ENCODE peak calls at places on chromosomes 5 and 9, in nine cellular contexts. R, P, N, Z, A, V, W, E and Y are unnamed samples.

GRCh38 chr9:77131411-77131810 is 45.9 kb upstream of the VPS13A start:
- DNase-seq in R (no peak), P (no peak), N (no peak), Z (no peak), A (no peak), V (no peak), W (no peak), E (no peak), Y (no peak)

GRCh38 chr9:95626885-95627558 is 110.3 kb upstream of the PTCH1 start:
- DNase-seq in R (no peak), P (no peak), N (no peak), Z (peak), A (no peak), V (no peak), W (no peak), E (no peak), Y (no peak)

GRCh38 chr5:54249210-54250028 is 61.0 kb downstream of the ARL15 start:
- DNase-seq in R (no peak), P (no peak), N (no peak), Z (peak), A (peak), V (peak), W (no peak), E (peak), Y (no peak)

GRCh38 chr5:171478946-171479775 is 59.7 kb downstream of the FGF18 start:
- DNase-seq in R (no peak), P (no peak), N (no peak), Z (no peak), A (no peak), V (no peak), W (no peak), E (no peak), Y (no peak)

GRCh38 chr5:172523146-172523745 is 68.9 kb upstream of the SH3PXD2B start:
- DNase-seq in R (no peak), P (no peak), N (no peak), Z (no peak), A (no peak), V (no peak), W (no peak), E (no peak), Y (no peak)

GRCh38 chr5:68214472-68215207 is 916 bp upstream of the PIK3R1 start:
- DNase-seq in R (no peak), P (no peak), N (no peak), Z (no peak), A (no peak), V (no peak), W (peak), E (peak), Y (no peak)

GRCh38 chr5:129120158-129120581 is 25.6 kb downstream of the ISOC1 start:
- DNase-seq in R (no peak), P (no peak), N (no peak), Z (no peak), A (no peak), V (no peak), W (no peak), E (no peak), Y (no peak)

GRCh38 chr9:128910906-128911305 is 9.9 kb upstream of the PHYHD1 start:
- DNase-seq in R (no peak), P (no peak), N (no peak), Z (no peak), A (no peak), V (no peak), W (no peak), E (no peak), Y (no peak)

GRCh38 chr9:23621166-23621565 is 204.9 kb downstream of the ELAVL2 start:
- DNase-seq in R (no peak), P (no peak), N (no peak), Z (no peak), A (no peak), V (peak), W (no peak), E (peak), Y (no peak)

GRCh38 chr5:65808818-65809217 is 86.8 kb downstream of the NLN start:
- DNase-seq in R (no peak), P (no peak), N (no peak), Z (no peak), A (peak), V (no peak), W (no peak), E (peak), Y (no peak)

GRCh38 chr9:72445291-72446000 is 76.0 kb upstream of the TMC1 start:
- DNase-seq in R (no peak), P (no peak), N (no peak), Z (no peak), A (no peak), V (no peak), W (no peak), E (no peak), Y (no peak)

GRCh38 chr9:18638448-18639249 is 164.7 kb downstream of the ADAMTSL1 start:
- DNase-seq in R (no peak), P (peak), N (no peak), Z (no peak), A (no peak), V (no peak), W (no peak), E (no peak), Y (no peak)

GRCh38 chr9:118446962-118447490 is 742.8 kb downstream of the TLR4 start:
- DNase-seq in R (no peak), P (no peak), N (no peak), Z (no peak), A (no peak), V (no peak), W (no peak), E (no peak), Y (no peak)

GRCh38 chr9:71761938-71762353 is 6.4 kb downstream of the CEMIP2 start:
- DNase-seq in R (no peak), P (no peak), N (no peak), Z (no peak), A (no peak), V (no peak), W (no peak), E (no peak), Y (no peak)

GRCh38 chr5:160363122-160363521 is 7.3 kb downstream of the C1QTNF2 start:
- DNase-seq in R (no peak), P (no peak), N (no peak), Z (no peak), A (no peak), V (no peak), W (no peak), E (no peak), Y (no peak)

GRCh38 chr9:115969096-115969495 is 184.5 kb upstream of the PAPPA start:
- DNase-seq in R (no peak), P (no peak), N (no peak), Z (no peak), A (no peak), V (no peak), W (no peak), E (no peak), Y (no peak)

GRCh38 chr9:19493174-19493811 is 84.5 kb downstream of the ACER2 start:
- DNase-seq in R (peak), P (peak), N (peak), Z (no peak), A (peak), V (peak), W (peak), E (peak), Y (peak)

GRCh38 chr5:157217289-157218024 is 36.8 kb downstream of the ITK start:
- DNase-seq in R (no peak), P (no peak), N (peak), Z (peak), A (no peak), V (no peak), W (no peak), E (no peak), Y (no peak)